ENCODE peak calls at places on chromosomes 13 and 19, in four cellular contexts. U is HCT116, W is SK-N-SH, Z is hepatocyte. J is an unnamed sample. For H3K9me2, the result is how much of the 10 kb centered on the place peaks cover.

GRCh38 chr13:46666727-46667456 is 113.9 kb downstream of the LRCH1 start:
- DNase-seq in U (no peak), W (no peak), Z (peak), J (no peak)

GRCh38 chr19:5690955-5691204 is 785 bp downstream of the RPL36 start:
- DNase-seq in U (no peak), W (no peak), Z (no peak), J (no peak)

GRCh38 chr13:104616990-104617389 is 1550.8 kb upstream of the SLC10A2 start:
- DNase-seq in U (no peak), W (no peak), Z (no peak), J (no peak)

GRCh38 chr19:11848594-11849263 is at the start of gene ZNF439:
- DNase-seq in U (no peak), W (peak), Z (peak), J (peak)

GRCh38 chr19:34295103-34295502 is 40.7 kb downstream of the GARRE1 start:
- DNase-seq in U (no peak), W (no peak), Z (no peak), J (no peak)

GRCh38 chr13:37869756-37870488 is at the start of gene TRPC4:
- DNase-seq in U (no peak), W (peak), Z (peak), J (peak)

GRCh38 chr19:273393-273792 is 17.8 kb downstream of the PLPP2 start:
- DNase-seq in U (no peak), W (no peak), Z (no peak), J (no peak)

GRCh38 chr19:47227347-47228167 is 3.4 kb downstream of the BBC3 start:
- DNase-seq in U (peak), W (peak), Z (peak), J (peak)

GRCh38 chr13:67855837-67856238 is 625.7 kb upstream of the PCDH9 start:
- DNase-seq in U (no peak), W (no peak), Z (no peak), J (no peak)

GRCh38 chr19:46410205-46411087 is 2.9 kb downstream of the CCDC8 start:
- DNase-seq in U (no peak), W (no peak), Z (no peak), J (no peak)

GRCh38 chr19:40802300-40803169 is 3.5 kb downstream of the EGLN2 start:
- DNase-seq in U (no peak), W (peak), Z (no peak), J (no peak)

GRCh38 chr19:7645656-7646425 is 8.9 kb downstream of the STXBP2 start:
- DNase-seq in U (no peak), W (peak), Z (no peak), J (no peak)

GRCh38 chr13:51632643-51633357 is 48.5 kb downstream of the WDFY2 start:
- DNase-seq in U (no peak), W (no peak), Z (no peak), J (no peak)

GRCh38 chr19:46000497-46001246 is 5.4 kb downstream of the CCDC61 start:
- DNase-seq in U (no peak), W (peak), Z (peak), J (no peak)

GRCh38 chr19:13054605-13055212 is 47.9 kb downstream of the LYL1 start:
- DNase-seq in U (no peak), W (no peak), Z (no peak), J (no peak)

GRCh38 chr13:85543144-85543543 is 256.1 kb downstream of the SLITRK6 start:
- DNase-seq in U (no peak), W (no peak), Z (no peak), J (peak)

GRCh38 chr13:101579291-101579802 is 126.9 kb downstream of the ITGBL1 start:
- DNase-seq in U (no peak), W (peak), Z (peak), J (peak)

GRCh38 chr13:31046711-31047279 is 114.3 kb downstream of the TEX26 start:
- DNase-seq in U (no peak), W (peak), Z (peak), J (no peak)

GRCh38 chr13:31043891-31044657 is 111.6 kb downstream of the TEX26 start:
- DNase-seq in U (peak), W (peak), Z (peak), J (peak)

GRCh38 chr13:31048521-31048920 is 113.2 kb downstream of the HSPH1 start:
- DNase-seq in U (no peak), W (no peak), Z (no peak), J (no peak)

GRCh38 chr13:31044658-31045620 is 112.5 kb downstream of the TEX26 start:
- DNase-seq in U (peak), W (no peak), Z (no peak), J (peak)

DNA sequence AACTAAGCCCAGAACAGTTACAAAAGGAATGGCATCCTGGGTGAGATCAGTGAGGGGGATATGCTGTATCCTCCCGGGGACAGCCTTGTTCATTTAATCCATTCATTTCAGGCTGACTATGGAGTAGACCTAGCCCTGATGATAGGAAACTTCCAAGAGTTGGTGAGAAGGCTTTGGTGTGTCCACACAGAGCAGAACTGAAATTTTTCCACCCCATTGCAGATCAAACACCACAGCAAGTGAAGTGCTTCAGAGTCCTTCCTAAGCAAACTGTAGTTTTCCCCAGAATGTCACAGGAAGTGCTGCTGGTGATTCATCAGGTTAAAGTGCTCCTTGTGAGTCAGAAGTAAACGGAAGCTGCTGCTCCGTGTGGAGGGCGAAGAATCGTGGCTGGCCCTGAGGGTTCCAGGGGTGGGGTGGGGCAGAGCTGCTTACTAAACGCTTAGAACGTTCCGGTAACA is 113.2 kb downstream of the TEX26 start:
- DNase-seq in U (peak), W (no peak), Z (peak), J (peak)
- TF ChIP-seq CTCF in U (no peak), W (no peak), Z (no peak), J (no peak)

GRCh38 chr13:41295973-41296372 is 15.1 kb upstream of the NAA16 start:
- DNase-seq in U (no peak), W (no peak), Z (no peak), J (no peak)

GRCh38 chr13:41291246-41291645 is 19.8 kb upstream of the NAA16 start:
- DNase-seq in U (no peak), W (no peak), Z (no peak), J (no peak)

GRCh38 chr13:41296879-41297646 is 14.0 kb upstream of the NAA16 start:
- DNase-seq in U (no peak), W (no peak), Z (no peak), J (peak)

GRCh38 chr13:41293272-41293671 is 17.8 kb upstream of the NAA16 start:
- DNase-seq in U (no peak), W (no peak), Z (no peak), J (no peak)

DNA sequence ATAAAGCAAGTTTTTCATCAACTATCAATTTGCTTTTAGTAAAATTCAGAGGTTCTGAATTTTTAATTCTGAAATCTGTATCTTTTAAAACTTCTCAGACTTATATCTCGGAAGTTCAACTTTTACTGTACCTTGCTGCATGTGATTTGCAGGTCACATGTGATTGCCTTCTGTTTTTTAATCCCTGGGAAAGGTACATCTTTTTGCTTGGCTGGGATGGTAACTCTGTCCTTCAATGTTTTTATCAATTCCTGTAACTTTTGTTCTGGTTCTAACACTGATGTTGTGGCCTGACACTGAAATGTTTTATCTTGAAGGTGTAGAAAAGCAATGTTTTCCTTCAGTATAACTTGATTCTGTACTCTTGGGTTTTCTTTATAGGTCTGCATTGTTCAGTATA is 16.2 kb upstream of the NAA16 start:
- DNase-seq in U (no peak), W (no peak), Z (no peak), J (no peak)
- H2AFZ ChIP-seq in U (no peak), W (no peak), Z (no peak), J (no peak)

DNA sequence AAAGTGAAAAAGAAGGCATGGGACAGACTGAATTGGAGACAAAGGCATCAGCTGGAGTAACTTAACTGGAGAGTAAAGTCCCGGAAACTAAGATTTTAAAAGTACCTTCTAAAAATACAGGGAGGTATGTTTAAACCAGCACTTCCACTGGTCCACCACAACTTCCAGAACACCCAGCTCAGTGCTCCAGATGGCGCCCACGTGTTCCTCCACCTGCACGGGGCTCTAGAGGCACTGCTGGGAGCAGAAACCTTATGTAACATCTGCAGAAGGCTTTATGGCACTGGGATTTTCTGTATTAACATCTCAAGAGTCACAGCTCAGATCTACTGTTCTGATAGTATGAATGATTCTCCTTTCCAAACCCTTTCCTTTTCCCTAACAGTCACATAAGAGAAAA is 252.1 kb downstream of the DCLK1 start:
- DNase-seq in U (no peak), W (no peak), Z (no peak), J (no peak)
- H3K9me2 ChIP-seq in U (under half), W (under half), Z (under half), J (under half)

DNA sequence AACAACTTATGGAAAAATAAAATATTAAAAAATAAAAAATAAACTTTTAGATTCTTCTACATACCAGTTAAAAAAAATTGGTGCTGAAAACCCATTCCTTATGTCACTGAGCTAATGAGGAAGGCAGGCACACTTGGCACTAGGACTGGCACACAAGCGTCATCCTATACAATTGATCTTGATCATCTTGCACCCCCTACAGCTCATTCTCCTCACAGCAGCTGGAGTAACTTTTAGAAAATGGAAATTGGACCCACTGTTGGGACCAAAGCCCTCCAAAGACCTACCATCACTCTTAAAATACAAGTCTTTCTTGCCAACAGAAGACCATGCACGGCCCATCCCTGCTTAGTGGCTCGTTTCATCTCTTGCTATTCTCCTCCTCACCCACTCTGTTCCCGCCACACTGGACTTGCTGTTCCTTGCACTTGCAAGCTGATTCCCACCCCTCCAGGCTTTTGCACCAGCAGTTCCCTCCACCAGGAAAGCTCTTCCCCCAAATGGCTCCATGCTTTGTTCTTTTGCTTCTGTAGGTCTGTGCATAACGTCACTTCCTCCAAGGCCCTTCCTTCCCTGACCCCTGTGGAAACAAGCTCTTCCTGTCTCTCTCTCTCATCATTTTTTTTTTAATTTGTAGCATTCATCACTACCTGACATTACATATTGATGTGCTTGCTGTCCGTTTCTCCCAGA is 11.6 kb downstream of the CTU1 start:
- DNase-seq in U (peak), W (no peak), Z (no peak), J (peak)
- TF ChIP-seq CTCF in U (peak), W (peak), Z (no peak), J (peak)

DNA sequence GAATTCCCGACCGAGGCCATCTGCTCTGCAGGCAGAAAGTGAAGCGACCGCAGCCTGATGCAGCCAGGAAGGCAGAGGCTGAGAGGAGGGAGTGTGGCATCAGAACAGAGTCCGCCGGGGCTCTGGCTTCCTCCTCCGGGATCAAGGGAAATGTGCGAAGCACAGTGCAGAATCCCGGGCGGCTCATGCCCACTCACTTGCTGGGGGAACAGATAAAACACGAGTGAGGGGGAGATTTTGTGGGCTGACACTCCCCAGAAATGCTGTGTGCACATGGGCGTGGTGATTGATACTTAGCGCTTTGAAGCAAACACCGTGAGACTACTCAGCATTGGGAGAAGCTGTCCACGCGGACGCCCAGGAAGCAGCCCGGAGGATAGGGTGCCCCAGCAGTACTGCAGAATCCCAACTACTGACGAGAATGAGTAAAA is 75.3 kb upstream of the POMP start:
- DNase-seq in U (no peak), W (peak), Z (no peak), J (no peak)
- H2AFZ ChIP-seq in U (no peak), W (peak), Z (no peak), J (no peak)

GRCh38 chr19:31406106-31406505 is 56.9 kb upstream of the TSHZ3 start:
- DNase-seq in U (no peak), W (no peak), Z (no peak), J (no peak)

GRCh38 chr19:31402931-31403330 is 53.7 kb upstream of the TSHZ3 start:
- DNase-seq in U (no peak), W (no peak), Z (no peak), J (no peak)

GRCh38 chr19:31413353-31413752 is 64.1 kb upstream of the TSHZ3 start:
- DNase-seq in U (no peak), W (no peak), Z (no peak), J (no peak)

GRCh38 chr19:31408460-31409124 is 59.4 kb upstream of the TSHZ3 start:
- DNase-seq in U (no peak), W (no peak), Z (peak), J (peak)
- H3K9me2 ChIP-seq in U (under half), W (under half), Z (under half), J (under half)

GRCh38 chr19:14061081-14061749 is 661 bp downstream of the PALM3 start:
- DNase-seq in U (no peak), W (peak), Z (peak), J (no peak)

GRCh38 chr19:14056741-14057356 is 5.0 kb downstream of the PALM3 start:
- DNase-seq in U (no peak), W (peak), Z (no peak), J (no peak)

GRCh38 chr19:14058182-14059092 is 3.4 kb downstream of the PALM3 start:
- DNase-seq in U (no peak), W (peak), Z (no peak), J (no peak)

GRCh38 chr19:14059652-14060155 is 2.2 kb downstream of the PALM3 start:
- DNase-seq in U (no peak), W (peak), Z (peak), J (no peak)

DNA sequence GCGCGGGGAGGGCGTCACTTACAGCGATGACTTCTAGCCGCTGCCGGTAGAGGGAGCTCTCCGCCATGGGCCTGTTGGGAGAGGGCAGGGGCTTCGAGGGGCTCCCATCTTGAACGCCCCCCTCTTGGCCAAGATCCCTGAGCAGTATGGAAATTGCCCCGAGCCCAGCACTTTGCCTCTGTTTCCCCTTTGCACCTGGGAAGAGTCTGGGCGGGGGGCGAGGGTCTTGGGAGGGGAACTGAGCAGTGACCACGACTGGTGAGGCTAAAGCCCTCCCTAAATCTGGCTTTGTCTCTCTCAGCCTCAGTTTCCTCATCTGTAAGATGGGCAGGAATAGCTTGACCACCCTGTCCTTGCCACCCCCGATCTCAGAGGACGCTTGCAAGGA is 2.8 kb downstream of the PALM3 start:
- DNase-seq in U (no peak), W (peak), Z (no peak), J (no peak)
- TF ChIP-seq CTCF in U (peak), W (peak), Z (peak), J (peak)

GRCh38 chr19:56193981-56194380 is 3.6 kb downstream of the ZSCAN5B start:
- DNase-seq in U (no peak), W (no peak), Z (no peak), J (no peak)
- H2AFZ ChIP-seq in U (no peak), W (no peak), Z (no peak), J (no peak)

DNA sequence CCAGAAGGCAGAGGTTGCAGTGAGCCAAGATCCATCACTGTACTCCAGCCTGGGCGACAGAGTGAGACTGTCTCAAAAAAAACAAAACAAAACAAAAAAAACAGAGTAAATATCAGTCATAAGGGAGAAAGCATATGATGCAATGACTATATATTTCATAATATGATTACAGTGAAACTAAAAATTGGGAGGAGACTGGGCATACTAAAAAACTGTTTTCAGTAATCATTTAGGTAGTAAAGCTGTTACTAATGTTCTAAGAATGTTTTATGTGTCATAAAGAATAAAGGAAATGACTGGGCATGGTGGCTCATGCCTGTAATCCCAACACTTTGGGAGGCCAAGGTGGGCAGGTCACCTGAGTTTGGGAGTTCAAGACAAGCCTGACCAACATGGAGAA is 15.9 kb downstream of the ZNF573 start:
- DNase-seq in U (no peak), W (no peak), Z (no peak), J (peak)
- H3K9me2 ChIP-seq in U (under half), W (under half), Z (under half), J (under half)

GRCh38 chr13:99614465-99614885 is 113.2 kb downstream of the TM9SF2 start:
- DNase-seq in U (no peak), W (peak), Z (peak), J (no peak)

GRCh38 chr13:99619207-99619606 is 117.9 kb downstream of the TM9SF2 start:
- DNase-seq in U (no peak), W (no peak), Z (no peak), J (no peak)

GRCh38 chr13:99620806-99621205 is 119.5 kb downstream of the TM9SF2 start:
- DNase-seq in U (no peak), W (no peak), Z (no peak), J (no peak)

DNA sequence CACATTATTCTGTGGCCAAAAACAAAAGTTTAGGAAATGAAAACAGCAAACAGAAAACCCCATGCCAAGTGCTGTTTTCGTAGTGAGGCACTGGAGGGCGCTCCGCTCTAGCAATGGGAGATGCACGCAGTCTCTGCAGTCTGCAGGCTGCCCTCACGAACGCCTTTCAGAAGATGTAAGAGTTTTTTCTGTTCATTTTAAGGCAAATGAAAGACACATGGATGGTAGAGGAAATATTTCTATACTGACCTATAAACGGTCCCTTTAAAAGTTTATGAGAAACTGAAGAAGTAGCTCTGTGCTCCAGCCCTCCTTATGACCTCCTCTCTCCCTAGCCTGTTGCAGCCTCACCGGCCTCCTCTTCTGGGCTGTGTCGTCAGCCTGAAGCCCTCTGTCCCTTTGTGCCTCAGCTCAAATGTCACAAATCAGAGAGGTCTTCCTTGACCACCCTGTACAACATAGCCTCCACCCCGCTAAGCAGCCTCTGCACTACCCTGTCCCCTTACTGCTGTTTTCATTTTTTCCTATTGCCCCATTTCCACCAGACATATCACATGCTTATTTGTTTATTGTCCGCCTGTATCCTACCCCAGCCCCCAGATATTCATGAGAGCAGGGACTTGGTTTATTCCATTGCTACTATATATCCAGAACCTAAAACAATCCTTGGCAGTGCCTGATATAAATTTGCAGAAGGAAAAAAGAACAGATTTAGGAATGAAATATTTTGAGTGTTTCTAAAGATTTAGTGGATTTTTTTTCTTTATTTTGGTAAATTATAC is 116.4 kb downstream of the TM9SF2 start:
- DNase-seq in U (peak), W (peak), Z (peak), J (peak)
- TF ChIP-seq CTCF in U (peak), W (peak), Z (peak), J (peak)

J was measured in PC-3.